ENCODE peak calls at places on chromosomes 16 and 17, in eight cellular contexts. L is tibial artery; W is BE2C; G is CD8-positive, alpha-beta memory T cell; T is CD4-positive, alpha-beta T cell; Q is stomach; D is cardiac muscle cell; Z is adrenal gland. U is an unnamed sample. For H3K27me3, the result is how much of the 10 kb centered on the place peaks cover.

GRCh38 chr16:14300631-14301149 is 229.6 kb downstream of the MRTFB start:
- DNase-seq in L (peak), W (peak), G (no peak), T (no peak), Q (peak), D (peak), Z (peak), U (peak)

GRCh38 chr17:61594294-61594825 is 3.3 kb upstream of the NACA2 start:
- DNase-seq in L (no peak), W (no peak), G (no peak), T (no peak), Q (no peak), D (no peak), Z (peak), U (no peak)

GRCh38 chr17:29383687-29384086 is 6.5 kb upstream of the TAOK1 start:
- DNase-seq in L (no peak), W (no peak), G (no peak), T (no peak), Q (no peak), D (no peak), Z (no peak), U (no peak)

GRCh38 chr17:21085707-21086106 is 41.1 kb upstream of the DHRS7B start:
- DNase-seq in L (no peak), W (no peak), G (no peak), T (no peak), Q (no peak), D (no peak), Z (no peak), U (no peak)

GRCh38 chr16:13835357-13835756 is 84.6 kb upstream of the ERCC4 start:
- DNase-seq in L (no peak), W (no peak), G (no peak), T (no peak), Q (no peak), D (no peak), Z (no peak), U (no peak)

GRCh38 chr16:19860146-19861030 is 24.3 kb downstream of the GPRC5B start:
- DNase-seq in L (no peak), W (no peak), G (no peak), T (no peak), Q (no peak), D (peak), Z (no peak), U (no peak)

GRCh38 chr17:27840688-27841087 is 40.4 kb upstream of the NOS2 start:
- DNase-seq in L (no peak), W (no peak), G (no peak), T (no peak), Q (no peak), D (no peak), Z (no peak), U (no peak)

GRCh38 chr17:6559753-6560215 is 3.4 kb upstream of the PITPNM3 start:
- DNase-seq in L (peak), W (no peak), G (no peak), T (no peak), Q (no peak), D (no peak), Z (peak), U (no peak)

GRCh38 chr17:10754861-10755591 is 25.2 kb upstream of the TMEM220 start:
- DNase-seq in L (no peak), W (no peak), G (no peak), T (no peak), Q (no peak), D (peak), Z (no peak), U (no peak)

GRCh38 chr17:39213852-39214251 is 11.9 kb downstream of the STAC2 start:
- DNase-seq in L (no peak), W (no peak), G (no peak), T (no peak), Q (peak), D (no peak), Z (peak), U (peak)

GRCh38 chr17:6525111-6525510 is 31.2 kb downstream of the PITPNM3 start:
- DNase-seq in L (peak), W (no peak), G (no peak), T (peak), Q (no peak), D (no peak), Z (no peak), U (no peak)

GRCh38 chr17:1294157-1294717 is 14.8 kb downstream of the TRARG1 start:
- DNase-seq in L (no peak), W (no peak), G (peak), T (peak), Q (peak), D (no peak), Z (no peak), U (no peak)

GRCh38 chr17:3049705-3050295 is 13.6 kb downstream of the OR1D5 start:
- DNase-seq in L (no peak), W (no peak), G (no peak), T (no peak), Q (no peak), D (no peak), Z (no peak), U (no peak)

GRCh38 chr16:86634290-86634689 is 55.9 kb downstream of the FOXL1 start:
- DNase-seq in L (no peak), W (no peak), G (no peak), T (no peak), Q (no peak), D (peak), Z (no peak), U (no peak)

GRCh38 chr16:70331091-70331490 is 15.6 kb upstream of the DDX19A start:
- DNase-seq in L (no peak), W (no peak), G (no peak), T (no peak), Q (no peak), D (no peak), Z (no peak), U (no peak)

GRCh38 chr16:4682616-4683254 is 10.6 kb upstream of the NUDT16L1 start:
- DNase-seq in L (no peak), W (peak), G (no peak), T (no peak), Q (peak), D (peak), Z (peak), U (peak)

GRCh38 chr16:28951410-28951943 is 740 bp downstream of the NFATC2IP start:
- DNase-seq in L (peak), W (peak), G (no peak), T (no peak), Q (no peak), D (no peak), Z (no peak), U (peak)

GRCh38 chr17:19237389-19238166 is 412 bp downstream of the EPN2 start:
- DNase-seq in L (peak), W (peak), G (peak), T (no peak), Q (peak), D (no peak), Z (peak), U (peak)

GRCh38 chr16:51124896-51125295 is 26.2 kb downstream of the SALL1 start:
- DNase-seq in L (no peak), W (no peak), G (no peak), T (no peak), Q (no peak), D (no peak), Z (no peak), U (no peak)

GRCh38 chr17:77505460-77505769 is 364.6 kb downstream of the SEC14L1 start:
- DNase-seq in L (no peak), W (no peak), G (no peak), T (no peak), Q (no peak), D (no peak), Z (no peak), U (no peak)

GRCh38 chr16:75203667-75204409 is 3.1 kb downstream of the CTRB2 start:
- DNase-seq in L (no peak), W (no peak), G (no peak), T (no peak), Q (no peak), D (no peak), Z (no peak), U (no peak)

GRCh38 chr17:70137451-70138230 is 31.7 kb upstream of the KCNJ2 start:
- DNase-seq in L (peak), W (no peak), G (no peak), T (no peak), Q (no peak), D (peak), Z (peak), U (peak)

GRCh38 chr16:14249291-14250032 is 178.3 kb downstream of the MRTFB start:
- DNase-seq in L (no peak), W (peak), G (peak), T (peak), Q (peak), D (peak), Z (peak), U (no peak)

GRCh38 chr16:51524555-51525373 is 373.7 kb upstream of the SALL1 start:
- DNase-seq in L (no peak), W (no peak), G (no peak), T (no peak), Q (no peak), D (peak), Z (no peak), U (no peak)

GRCh38 chr17:65914784-65915342 is 277.1 kb downstream of the CEP112 start:
- DNase-seq in L (no peak), W (no peak), G (no peak), T (no peak), Q (no peak), D (no peak), Z (no peak), U (no peak)

DNA sequence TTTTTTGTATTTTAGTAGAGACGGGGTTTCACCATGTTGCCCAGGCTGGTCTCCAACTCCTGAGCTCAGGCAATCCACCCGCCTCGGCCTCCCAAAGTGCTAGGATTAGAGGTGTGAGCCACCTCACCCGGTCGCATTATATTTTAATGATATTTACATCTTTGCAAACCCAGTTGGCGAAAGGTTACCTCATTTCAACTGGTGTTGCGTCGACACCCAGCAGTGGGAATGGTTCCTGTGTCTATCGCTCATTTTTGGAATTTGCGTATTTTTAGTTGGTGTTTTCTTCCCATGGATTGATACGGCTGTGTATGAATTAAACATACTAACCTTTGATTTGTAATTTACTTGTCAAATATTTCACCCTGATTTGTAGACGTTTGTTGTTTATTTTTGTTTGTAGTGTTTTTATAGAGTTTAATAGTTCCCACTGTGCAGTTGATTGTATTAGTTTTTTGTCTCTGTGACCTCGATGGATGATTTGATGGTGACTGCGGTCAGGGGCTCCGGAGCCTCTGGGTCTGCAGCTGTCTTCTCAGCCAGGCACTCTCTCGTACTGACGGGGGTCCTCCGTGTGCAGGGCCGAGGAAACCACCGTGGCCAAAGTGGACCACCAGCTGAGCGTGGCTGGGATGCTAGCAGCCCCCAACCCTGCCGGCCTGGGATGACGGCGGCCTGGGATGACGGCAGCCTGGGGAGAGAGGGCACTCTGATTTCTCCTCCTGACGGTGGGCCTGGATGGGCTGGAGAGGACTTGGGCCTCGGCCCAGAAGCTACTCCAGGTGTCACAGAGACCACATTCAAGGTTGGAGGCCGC is 4.0 kb downstream of the CD7 start:
- DNase-seq in L (no peak), W (no peak), G (no peak), T (no peak), Q (no peak), D (no peak), Z (no peak), U (no peak)
- H3K27me3 ChIP-seq in L (under half), W (under half), G (under half), T (under half), Q (under half), D (under half), Z (under half), U (under half)

DNA sequence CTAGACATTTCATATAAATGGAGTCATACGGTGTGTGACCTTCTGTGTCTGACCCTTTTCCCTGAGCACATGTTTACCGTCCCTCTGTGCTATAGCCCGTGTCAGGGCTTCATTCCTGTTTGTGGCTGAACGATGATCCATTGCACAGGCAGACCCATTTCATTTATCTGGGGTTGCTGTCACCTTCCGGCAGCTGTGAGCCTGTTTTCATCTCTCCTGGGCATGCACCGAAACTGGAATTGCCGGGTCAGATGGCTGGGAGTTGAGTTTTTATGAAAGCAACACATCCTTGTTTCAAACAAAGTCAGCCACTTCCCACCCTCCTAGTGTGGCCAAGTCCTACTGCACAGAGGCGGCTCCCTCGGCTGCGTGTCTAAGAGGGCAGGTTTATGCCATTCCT is 25.5 kb downstream of the BAIAP2 start:
- DNase-seq in L (no peak), W (no peak), G (no peak), T (no peak), Q (no peak), D (no peak), Z (no peak), U (no peak)
- H3K27me3 ChIP-seq in L (under half), W (under half), G (under half), T (under half), Q (under half), D (under half), Z (under half), U (under half)

GRCh38 chr16:2964416-2965223 is 545 bp downstream of the KREMEN2 start:
- DNase-seq in L (no peak), W (peak), G (peak), T (peak), Q (peak), D (no peak), Z (no peak), U (no peak)

GRCh38 chr16:2963611-2964415 is at the start of gene KREMEN2:
- DNase-seq in L (no peak), W (peak), G (no peak), T (no peak), Q (no peak), D (no peak), Z (no peak), U (no peak)

GRCh38 chr16:2963074-2963610 is 933 bp upstream of the KREMEN2 start:
- DNase-seq in L (no peak), W (no peak), G (peak), T (no peak), Q (no peak), D (no peak), Z (no peak), U (no peak)

GRCh38 chr16:2960183-2961010 is 3.7 kb upstream of the KREMEN2 start:
- DNase-seq in L (no peak), W (no peak), G (no peak), T (no peak), Q (no peak), D (no peak), Z (no peak), U (no peak)

GRCh38 chr16:2962334-2963073 is 1.6 kb upstream of the KREMEN2 start:
- DNase-seq in L (no peak), W (no peak), G (no peak), T (no peak), Q (no peak), D (no peak), Z (no peak), U (no peak)
- H3K27me3 ChIP-seq in L (under half), W (under half), G (under half), T (half or more), Q (under half), D (under half), Z (half or more), U (under half)

GRCh38 chr17:58755269-58755576 is 431 bp upstream of the PPM1E start:
- DNase-seq in L (no peak), W (no peak), G (no peak), T (no peak), Q (no peak), D (no peak), Z (no peak), U (no peak)
- H3K27me3 ChIP-seq in L (under half), W (under half), G (under half), T (under half), Q (under half), D (under half), Z (under half), U (under half)

GRCh38 chr16:49311823-49312222 is 30.2 kb upstream of the CBLN1 start:
- DNase-seq in L (no peak), W (no peak), G (no peak), T (no peak), Q (no peak), D (no peak), Z (no peak), U (no peak)

GRCh38 chr16:49312389-49312990 is 30.9 kb upstream of the CBLN1 start:
- DNase-seq in L (no peak), W (no peak), G (no peak), T (no peak), Q (no peak), D (no peak), Z (no peak), U (no peak)

DNA sequence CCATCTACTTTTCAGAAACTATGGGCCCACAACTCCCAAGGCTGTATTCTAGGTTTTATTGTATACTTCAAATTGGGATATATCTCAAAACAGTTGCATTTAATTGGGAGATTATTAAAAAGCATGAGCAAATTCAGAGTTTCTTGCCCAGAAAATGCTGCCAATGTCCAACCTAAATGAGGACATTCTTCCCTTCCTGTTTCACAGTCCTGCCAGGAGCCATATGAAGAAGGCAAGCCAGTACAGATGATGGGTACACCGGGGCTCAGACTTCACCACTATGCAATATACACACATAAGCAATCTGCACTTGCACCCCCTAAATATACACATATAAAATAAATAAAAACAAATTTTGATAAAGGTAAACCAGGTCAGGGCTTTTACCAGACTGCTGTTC is 34.0 kb upstream of the CBLN1 start:
- DNase-seq in L (no peak), W (no peak), G (no peak), T (no peak), Q (no peak), D (no peak), Z (no peak), U (no peak)
- H3K27me3 ChIP-seq in L (under half), W (under half), G (under half), T (under half), Q (under half), D (under half), Z (under half), U (under half)

GRCh38 chr17:32998111-32998892 is 6.7 kb downstream of the SPACA3 start:
- DNase-seq in L (peak), W (peak), G (peak), T (peak), Q (peak), D (peak), Z (peak), U (peak)

GRCh38 chr17:32998893-32999240 is 7.2 kb downstream of the SPACA3 start:
- DNase-seq in L (no peak), W (no peak), G (no peak), T (no peak), Q (no peak), D (peak), Z (no peak), U (no peak)

GRCh38 chr17:32993977-32994376 is 2.3 kb downstream of the SPACA3 start:
- DNase-seq in L (no peak), W (no peak), G (no peak), T (no peak), Q (no peak), D (no peak), Z (no peak), U (no peak)

GRCh38 chr17:32992360-32993033 is 850 bp downstream of the SPACA3 start:
- DNase-seq in L (no peak), W (no peak), G (no peak), T (no peak), Q (peak), D (no peak), Z (no peak), U (no peak)

DNA sequence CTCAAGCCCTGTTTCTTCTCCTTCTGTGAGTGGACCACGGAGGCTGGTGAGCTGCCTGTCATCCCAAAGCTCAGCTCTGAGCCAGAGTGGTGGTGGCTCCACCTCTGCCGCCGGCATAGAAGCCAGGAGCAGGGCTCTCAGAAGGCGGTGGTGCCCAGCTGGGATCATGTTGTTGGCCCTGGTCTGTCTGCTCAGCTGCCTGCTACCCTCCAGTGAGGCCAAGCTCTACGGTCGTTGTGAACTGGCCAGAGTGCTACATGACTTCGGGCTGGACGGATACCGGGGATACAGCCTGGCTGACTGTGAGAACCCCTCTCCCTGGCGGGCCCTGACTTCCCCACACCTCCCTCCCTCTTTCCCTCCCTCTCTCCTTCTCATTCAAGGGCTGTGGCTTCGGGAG is 3.8 kb downstream of the SPACA3 start:
- DNase-seq in L (no peak), W (no peak), G (no peak), T (no peak), Q (no peak), D (no peak), Z (no peak), U (no peak)
- H3K27me3 ChIP-seq in L (under half), W (under half), G (under half), T (under half), Q (under half), D (under half), Z (under half), U (under half)

DNA sequence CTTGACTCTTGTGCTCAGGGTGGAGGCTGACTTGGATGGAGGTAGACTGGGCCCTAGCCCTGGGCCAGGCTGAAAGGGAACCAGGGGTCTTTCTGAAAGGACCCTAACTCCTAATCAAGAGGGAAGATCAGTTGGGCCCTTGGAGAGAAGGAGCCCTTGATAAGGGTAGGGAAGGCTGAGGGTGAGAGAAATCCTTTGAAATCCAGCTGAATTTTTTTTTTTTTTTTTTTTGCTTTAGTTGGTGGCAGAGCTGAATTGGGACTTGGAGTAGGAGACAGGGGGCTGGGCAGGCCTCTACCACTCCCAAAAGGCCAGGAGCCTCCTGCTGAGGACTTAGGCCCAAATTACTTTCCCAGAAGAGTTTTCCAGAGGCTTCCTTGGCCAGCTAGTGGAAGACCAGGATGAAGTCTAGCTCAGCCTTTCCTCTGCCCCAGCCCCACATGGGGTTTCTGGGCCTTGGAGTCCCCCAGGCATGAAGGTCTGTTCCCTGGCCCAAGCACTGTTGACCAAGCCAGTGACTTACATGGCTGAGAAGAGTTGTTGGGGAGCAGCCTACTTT is 641 bp upstream of the HOXB3 start:
- DNase-seq in L (no peak), W (no peak), G (no peak), T (no peak), Q (no peak), D (no peak), Z (no peak), U (no peak)
- H3K27me3 ChIP-seq in L (under half), W (half or more), G (under half), T (half or more), Q (under half), D (half or more), Z (under half), U (under half)

DNA sequence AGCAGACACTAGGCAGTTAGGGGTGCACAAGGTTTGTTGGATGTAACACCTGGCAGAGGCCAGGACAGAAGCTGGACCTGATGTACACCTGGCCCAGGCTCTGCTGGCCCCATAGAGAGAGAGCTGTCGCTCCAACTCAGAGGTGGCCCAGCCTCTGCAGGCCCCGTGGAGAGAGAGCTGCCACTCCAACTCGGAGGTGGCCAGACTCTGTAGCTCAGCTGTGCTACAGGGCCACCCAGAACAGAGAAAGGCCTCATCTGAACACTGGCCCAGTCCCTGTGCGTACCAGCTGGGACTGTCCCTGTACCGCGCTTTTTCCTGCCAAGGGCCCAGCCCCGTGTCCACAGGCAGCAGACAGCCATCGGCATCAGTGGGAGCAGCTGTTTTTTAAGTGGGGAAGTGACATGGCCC is 176.5 kb upstream of the CHMP6 start:
- DNase-seq in L (peak), W (no peak), G (no peak), T (peak), Q (no peak), D (no peak), Z (no peak), U (no peak)
- H3K27me3 ChIP-seq in L (under half), W (under half), G (under half), T (under half), Q (under half), D (under half), Z (under half), U (under half)

U was measured in lung.